ENCODE peak calls at places on chromosomes 5 and 9, in nine cellular contexts. S, K, B, X, E, L, U, C and Q are unnamed samples.

GRCh38 chr9:79699479-79699878 is 127.7 kb downstream of the TLE4 start:
- DNase-seq in S (no peak), K (no peak), B (no peak), X (no peak), E (no peak), L (no peak), U (no peak), C (no peak), Q (no peak)

GRCh38 chr5:154165886-154166285 is 24.6 kb upstream of the GALNT10 start:
- DNase-seq in S (no peak), K (no peak), B (no peak), X (no peak), E (no peak), L (no peak), U (no peak), C (no peak), Q (no peak)

GRCh38 chr5:4862500-4862899 is 277.6 kb upstream of the ADAMTS16 start:
- DNase-seq in S (no peak), K (no peak), B (peak; percentile 39), X (no peak), E (no peak), L (peak; percentile 54), U (peak; percentile 31), C (peak; percentile 72), Q (no peak)

GRCh38 chr9:647522-647921 is 194.0 kb upstream of the DMRT1 start:
- DNase-seq in S (no peak), K (no peak), B (no peak), X (no peak), E (no peak), L (no peak), U (no peak), C (no peak), Q (no peak)

GRCh38 chr5:102018279-102018678 is 277.8 kb downstream of the SLCO4C1 start:
- DNase-seq in S (no peak), K (no peak), B (no peak), X (no peak), E (no peak), L (no peak), U (no peak), C (no peak), Q (no peak)

GRCh38 chr5:175230299-175230698 is 213.7 kb downstream of the DRD1 start:
- DNase-seq in S (no peak), K (no peak), B (no peak), X (no peak), E (no peak), L (no peak), U (no peak), C (no peak), Q (no peak)

GRCh38 chr9:131233556-131233955 is 42.8 kb downstream of the FAM78A start:
- DNase-seq in S (no peak), K (no peak), B (no peak), X (no peak), E (no peak), L (no peak), U (no peak), C (no peak), Q (no peak)

GRCh38 chr5:126600631-126601511 is at the start of gene PHAX:
- DNase-seq in S (peak; percentile 65), K (peak; percentile 64), B (peak; percentile 78), X (peak; percentile 86), E (peak; percentile 88), L (peak; percentile 73), U (peak; percentile 82), C (peak; percentile 82), Q (peak; percentile 41)

GRCh38 chr5:9898319-9898718 is 268.2 kb upstream of the TAS2R1 start:
- DNase-seq in S (no peak), K (no peak), B (peak; percentile 15), X (no peak), E (no peak), L (peak; percentile 42), U (peak; percentile 64), C (peak; percentile 68), Q (no peak)

GRCh38 chr5:95385334-95385733 is 5.8 kb upstream of the FAM81B start:
- DNase-seq in S (no peak), K (no peak), B (no peak), X (no peak), E (no peak), L (no peak), U (no peak), C (no peak), Q (no peak)

GRCh38 chr5:116754556-116754955 is 179.9 kb upstream of the SEMA6A start:
- DNase-seq in S (no peak), K (no peak), B (no peak), X (no peak), E (no peak), L (no peak), U (no peak), C (no peak), Q (no peak)

GRCh38 chr5:170632266-170632984 is 128.6 kb downstream of the KCNIP1 start:
- DNase-seq in S (no peak), K (no peak), B (no peak), X (no peak), E (no peak), L (no peak), U (no peak), C (no peak), Q (no peak)

GRCh38 chr5:124581866-124582650 is 164.4 kb downstream of the ZNF608 start:
- DNase-seq in S (no peak), K (no peak), B (no peak), X (no peak), E (no peak), L (no peak), U (no peak), C (no peak), Q (no peak)

GRCh38 chr5:135375040-135375439 is 24.0 kb downstream of the MACROH2A1 start:
- DNase-seq in S (no peak), K (no peak), B (no peak), X (no peak), E (no peak), L (no peak), U (peak; percentile 63), C (no peak), Q (no peak)

GRCh38 chr5:72178910-72179815 is 71.9 kb downstream of the MAP1B start:
- DNase-seq in S (no peak), K (no peak), B (no peak), X (no peak), E (no peak), L (peak; percentile 88), U (peak; percentile 97), C (peak; percentile 92), Q (no peak)

GRCh38 chr9:120386390-120387131 is 193.4 kb downstream of the CDK5RAP2 start:
- DNase-seq in S (no peak), K (no peak), B (peak; percentile 89), X (peak; percentile 91), E (no peak), L (no peak), U (peak; percentile 37), C (peak; percentile 87), Q (no peak)

GRCh38 chr9:95778957-95779356 is 96.5 kb upstream of the ERCC6L2 start:
- DNase-seq in S (no peak), K (no peak), B (peak; percentile 23), X (no peak), E (no peak), L (peak; percentile 94), U (peak; percentile 36), C (peak; percentile 89), Q (no peak)

GRCh38 chr5:52915176-52915875 is 73.8 kb upstream of the ITGA2 start:
- DNase-seq in S (no peak), K (peak; percentile 7), B (peak; percentile 37), X (peak; percentile 57), E (peak; percentile 55), L (peak; percentile 85), U (peak; percentile 78), C (peak; percentile 89), Q (peak; percentile 3)